ENCODE peak calls at places on chromosomes 1 and 21, in four cellular contexts. One of them, this sample, is unnamed.
A peak's percentile ranks its signal among the peaks of the same experiment; 100 is the strongest.

GRCh38 chr21:35833388-35833787 is 226.9 kb downstream of the SETD4 start:
- DNase-seq in H1: no peak
- DNase-seq in GM12878: no peak
- DNase-seq in HepG2: no peak
- DNase-seq in this sample: no peak

GRCh38 chr1:41045740-41046139 is 24.2 kb upstream of the SLFNL1 start:
- DNase-seq in H1: no peak
- DNase-seq in GM12878: no peak
- DNase-seq in HepG2: no peak
- DNase-seq in this sample: no peak

GRCh38 chr1:176897350-176898236 is 266.9 kb downstream of the ASTN1 start:
- DNase-seq in H1: peak; percentile 94
- DNase-seq in GM12878: no peak
- DNase-seq in HepG2: peak; percentile 56
- DNase-seq in this sample: peak; percentile 90

GRCh38 chr1:36760081-36760480 is 274.2 kb downstream of the GRIK3 start:
- DNase-seq in H1: no peak
- DNase-seq in GM12878: no peak
- DNase-seq in HepG2: no peak
- DNase-seq in this sample: no peak

GRCh38 chr1:25212725-25213124 is 19.6 kb downstream of the SYF2 start:
- DNase-seq in H1: no peak
- DNase-seq in GM12878: no peak
- DNase-seq in HepG2: peak; percentile 61
- DNase-seq in this sample: no peak

GRCh38 chr1:10791117-10791951 is 5.1 kb downstream of the CASZ1 start:
- DNase-seq in H1: no peak
- DNase-seq in GM12878: no peak
- DNase-seq in HepG2: no peak
- DNase-seq in this sample: no peak

GRCh38 chr21:40053007-40053406 is 185.8 kb downstream of the PCP4 start:
- DNase-seq in H1: no peak
- DNase-seq in GM12878: no peak
- DNase-seq in HepG2: no peak
- DNase-seq in this sample: no peak

GRCh38 chr1:219573960-219574359 is 38.9 kb downstream of the ZC3H11B start:
- DNase-seq in H1: no peak
- DNase-seq in GM12878: no peak
- DNase-seq in HepG2: no peak
- DNase-seq in this sample: no peak

GRCh38 chr1:54543729-54544496 is 4.1 kb upstream of the ACOT11 start:
- DNase-seq in H1: no peak
- DNase-seq in GM12878: no peak
- DNase-seq in HepG2: no peak
- DNase-seq in this sample: no peak

GRCh38 chr21:45898028-45898350 is 83.6 kb upstream of the COL6A1 start:
- DNase-seq in H1: no peak
- DNase-seq in GM12878: no peak
- DNase-seq in HepG2: no peak
- DNase-seq in this sample: no peak

GRCh38 chr1:184406454-184406853 is 19.6 kb downstream of the C1orf21 start:
- DNase-seq in H1: no peak
- DNase-seq in GM12878: no peak
- DNase-seq in HepG2: no peak
- DNase-seq in this sample: no peak

GRCh38 chr1:224864006-224864405 is 65.5 kb upstream of the DNAH14 start:
- DNase-seq in H1: no peak
- DNase-seq in GM12878: no peak
- DNase-seq in HepG2: no peak
- DNase-seq in this sample: no peak

GRCh38 chr1:228437424-228437823 is 20.8 kb upstream of the TRIM17 start:
- DNase-seq in H1: no peak
- DNase-seq in GM12878: no peak
- DNase-seq in HepG2: no peak
- DNase-seq in this sample: no peak

GRCh38 chr1:175498002-175498401 is 245.4 kb downstream of the TNR start:
- DNase-seq in H1: no peak
- DNase-seq in GM12878: no peak
- DNase-seq in HepG2: no peak
- DNase-seq in this sample: no peak

GRCh38 chr21:45823100-45823681 is 158.4 kb upstream of the COL6A1 start:
- DNase-seq in H1: no peak
- DNase-seq in GM12878: no peak
- DNase-seq in HepG2: no peak
- DNase-seq in this sample: no peak

GRCh38 chr1:67420835-67421492 is 9.2 kb downstream of the SERBP1 start:
- DNase-seq in H1: no peak
- DNase-seq in GM12878: no peak
- DNase-seq in HepG2: no peak
- DNase-seq in this sample: no peak

GRCh38 chr1:231729541-231729940 is 103.0 kb downstream of the DISC1 start:
- DNase-seq in H1: no peak
- DNase-seq in GM12878: no peak
- DNase-seq in HepG2: no peak
- DNase-seq in this sample: no peak

DNA sequence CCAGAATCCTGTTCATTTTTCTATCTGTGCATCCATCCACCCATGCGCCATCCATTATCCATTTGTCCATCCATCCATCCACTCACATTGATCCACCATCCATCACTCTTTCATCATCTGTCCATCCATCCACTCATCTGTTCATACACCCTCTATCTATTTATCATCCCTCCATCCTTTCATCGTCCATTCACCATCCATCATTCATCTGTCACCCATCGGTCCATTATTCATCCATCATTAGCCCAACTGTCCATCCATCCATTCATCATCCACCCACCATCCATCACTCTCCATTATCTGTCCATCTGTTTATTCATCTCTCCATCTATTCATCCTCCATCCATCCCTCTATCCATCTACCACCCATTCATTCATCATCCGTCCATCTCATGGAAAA is 125.7 kb upstream of the TMPRSS2 start:
- DNase-seq in H1: no peak
- DNase-seq in GM12878: no peak
- DNase-seq in HepG2: no peak
- DNase-seq in this sample: no peak
- TF ChIP-seq ZNF274 in H1: no peak
- TF ChIP-seq ZNF274 in GM12878: no peak
- TF ChIP-seq ZNF274 in HepG2: no peak
- TF ChIP-seq ZNF274 in this sample: no peak

GRCh38 chr1:77300566-77300965 is 18.7 kb downstream of the AK5 start:
- DNase-seq in H1: no peak
- DNase-seq in GM12878: no peak
- DNase-seq in HepG2: no peak
- DNase-seq in this sample: no peak
- TF ChIP-seq CBX5 in H1: no peak
- TF ChIP-seq CBX5 in GM12878: no peak
- TF ChIP-seq CBX5 in HepG2: no peak
- TF ChIP-seq CBX5 in this sample: no peak

GRCh38 chr1:93707956-93708355 is 26.3 kb upstream of the BCAR3 start:
- DNase-seq in H1: no peak
- DNase-seq in GM12878: peak; percentile 69
- DNase-seq in HepG2: no peak
- DNase-seq in this sample: no peak

GRCh38 chr1:93705897-93706500 is 24.4 kb upstream of the BCAR3 start:
- DNase-seq in H1: no peak
- DNase-seq in GM12878: no peak
- DNase-seq in HepG2: no peak
- DNase-seq in this sample: no peak

GRCh38 chr1:93710949-93711591 is 29.4 kb upstream of the BCAR3 start:
- DNase-seq in H1: no peak
- DNase-seq in GM12878: no peak
- DNase-seq in HepG2: no peak
- DNase-seq in this sample: peak; percentile 6

GRCh38 chr1:93710499-93710898 is 28.9 kb upstream of the BCAR3 start:
- DNase-seq in H1: no peak
- DNase-seq in GM12878: no peak
- DNase-seq in HepG2: no peak
- DNase-seq in this sample: no peak

DNA sequence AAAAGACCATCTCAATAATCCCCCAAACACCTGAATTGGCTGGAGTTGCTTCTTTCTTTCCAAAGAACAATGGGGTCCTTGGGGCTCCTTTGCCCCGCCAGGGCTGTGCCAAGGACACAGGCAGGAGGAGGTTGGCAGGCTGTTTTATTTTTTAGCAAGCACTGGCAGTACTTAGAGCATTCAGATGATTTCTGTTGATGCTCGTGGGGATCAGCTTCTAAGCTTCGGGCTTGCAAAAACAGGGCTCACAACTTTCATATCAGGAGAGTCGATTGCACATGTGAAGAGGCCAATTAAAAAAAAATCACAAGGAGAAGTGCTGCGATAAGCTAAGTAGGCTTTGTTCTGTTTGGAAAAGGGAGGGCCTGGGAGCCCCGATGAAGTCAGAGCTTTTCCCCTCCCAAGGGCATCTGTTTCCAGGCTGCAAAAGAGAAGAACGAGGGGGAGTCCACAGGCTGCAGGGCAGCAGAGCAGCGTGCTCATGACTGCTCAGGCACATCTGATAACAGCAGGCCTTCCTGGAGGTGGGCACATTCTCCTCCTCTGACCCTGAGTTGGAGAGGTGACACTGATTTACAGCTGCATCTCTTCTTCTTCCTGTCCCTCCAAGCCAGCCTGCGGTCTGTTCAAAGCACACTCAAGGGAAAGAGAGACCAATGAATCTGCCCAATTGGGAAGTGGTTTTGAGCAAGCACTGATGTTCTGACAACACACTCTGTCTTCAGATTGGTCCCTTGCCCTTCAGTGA is 27.3 kb upstream of the BCAR3 start:
- DNase-seq in H1: no peak
- DNase-seq in GM12878: no peak
- DNase-seq in HepG2: no peak
- DNase-seq in this sample: no peak
- TF ChIP-seq ZNF274 in H1: no peak
- TF ChIP-seq ZNF274 in GM12878: no peak
- TF ChIP-seq ZNF274 in HepG2: no peak
- TF ChIP-seq ZNF274 in this sample: no peak

GRCh38 chr1:164518692-164519332 is 40.2 kb upstream of the PBX1 start:
- DNase-seq in H1: no peak
- DNase-seq in GM12878: no peak
- DNase-seq in HepG2: no peak
- DNase-seq in this sample: no peak
- TF ChIP-seq CBX5 in H1: no peak
- TF ChIP-seq CBX5 in GM12878: no peak
- TF ChIP-seq CBX5 in HepG2: no peak
- TF ChIP-seq CBX5 in this sample: no peak

This sample was measured in K562.